ENCODE peak calls at places on chromosomes 2 and 18, in six cellular contexts. A, D, M, U, G and Z are unnamed samples.

GRCh38 chr2:13607139-13607538 is 890.4 kb downstream of the TRIB2 start:
- DNase-seq in A (no peak), D (no peak), M (no peak), U (no peak), G (no peak), Z (no peak)

GRCh38 chr2:153479527-153479926 is 965 bp upstream of the RPRM start:
- DNase-seq in A (no peak), D (no peak), M (no peak), U (no peak), G (no peak), Z (no peak)

GRCh38 chr2:26704441-26704977 is 12.0 kb downstream of the KCNK3 start:
- DNase-seq in A (peak; percentile 71), D (no peak), M (no peak), U (no peak), G (peak; percentile 64), Z (no peak)

GRCh38 chr18:2444201-2444875 is 127.0 kb downstream of the METTL4 start:
- DNase-seq in A (no peak), D (no peak), M (no peak), U (no peak), G (peak; percentile 9), Z (no peak)

GRCh38 chr2:27715318-27716165 is 51.9 kb downstream of the SLC4A1AP start:
- DNase-seq in A (no peak), D (peak; percentile 38), M (no peak), U (peak; percentile 55), G (peak; percentile 67), Z (peak; percentile 47)

GRCh38 chr2:189783451-189783926 is 650 bp downstream of the ORMDL1 start:
- DNase-seq in A (no peak), D (no peak), M (no peak), U (peak; percentile 21), G (peak; percentile 49), Z (no peak)

GRCh38 chr2:106165064-106165463 is 29.0 kb downstream of the UXS1 start:
- DNase-seq in A (no peak), D (no peak), M (no peak), U (no peak), G (no peak), Z (no peak)

GRCh38 chr2:109065335-109065734 is 63.7 kb upstream of the SH3RF3 start:
- DNase-seq in A (no peak), D (no peak), M (no peak), U (no peak), G (no peak), Z (no peak)

GRCh38 chr2:50614056-50614455 is 417.9 kb downstream of the NRXN1 start:
- DNase-seq in A (no peak), D (no peak), M (no peak), U (no peak), G (no peak), Z (no peak)

GRCh38 chr2:168571061-168571460 is 115.0 kb downstream of the CERS6 start:
- DNase-seq in A (no peak), D (no peak), M (no peak), U (no peak), G (no peak), Z (no peak)

GRCh38 chr2:75710577-75711253 is at the start of gene GCFC2:
- DNase-seq in A (peak; percentile 81), D (peak; percentile 93), M (peak; percentile 82), U (peak; percentile 85), G (peak; percentile 94), Z (peak; percentile 84)

GRCh38 chr18:10424576-10425314 is 29.7 kb upstream of the APCDD1 start:
- DNase-seq in A (no peak), D (no peak), M (no peak), U (no peak), G (peak; percentile 58), Z (no peak)

GRCh38 chr2:113799375-113799774 is 42.9 kb upstream of the SLC35F5 start:
- DNase-seq in A (no peak), D (no peak), M (no peak), U (no peak), G (no peak), Z (no peak)

GRCh38 chr18:69725855-69726508 is 221.7 kb downstream of the CD226 start:
- DNase-seq in A (no peak), D (no peak), M (no peak), U (no peak), G (no peak), Z (no peak)

GRCh38 chr18:44680271-44681038 is at the start of gene SETBP1:
- DNase-seq in A (peak; percentile 4), D (peak; percentile 57), M (no peak), U (peak; percentile 31), G (peak; percentile 58), Z (peak; percentile 55)

GRCh38 chr2:16581241-16581640 is 84.4 kb downstream of the CYRIA start:
- DNase-seq in A (no peak), D (no peak), M (no peak), U (no peak), G (no peak), Z (no peak)

GRCh38 chr2:197888322-197888721 is 83.9 kb downstream of the PLCL1 start:
- DNase-seq in A (no peak), D (no peak), M (no peak), U (no peak), G (no peak), Z (no peak)

GRCh38 chr2:110768591-110768990 is 36.2 kb downstream of the ACOXL start:
- DNase-seq in A (no peak), D (no peak), M (no peak), U (no peak), G (no peak), Z (no peak)

GRCh38 chr2:74513605-74514367 is 464 bp upstream of the TLX2 start:
- DNase-seq in A (no peak), D (no peak), M (no peak), U (no peak), G (no peak), Z (no peak)

GRCh38 chr2:22701761-22702160 is 683.2 kb upstream of the KLHL29 start:
- DNase-seq in A (no peak), D (no peak), M (no peak), U (no peak), G (no peak), Z (no peak)

GRCh38 chr2:45468279-45468678 is 142.8 kb downstream of the SRBD1 start:
- DNase-seq in A (no peak), D (no peak), M (no peak), U (no peak), G (no peak), Z (no peak)

GRCh38 chr2:203061346-203061745 is 46.7 kb downstream of the NBEAL1 start:
- DNase-seq in A (no peak), D (no peak), M (no peak), U (no peak), G (no peak), Z (no peak)

GRCh38 chr2:1223791-1224190 is 189.5 kb upstream of the TPO start:
- DNase-seq in A (no peak), D (no peak), M (no peak), U (no peak), G (no peak), Z (no peak)

GRCh38 chr18:36762074-36762473 is 66.7 kb downstream of the TPGS2 start:
- DNase-seq in A (no peak), D (no peak), M (no peak), U (no peak), G (no peak), Z (no peak)

GRCh38 chr2:207284556-207285450 is 119.1 kb upstream of the KLF7 start:
- DNase-seq in A (no peak), D (no peak), M (no peak), U (no peak), G (no peak), Z (no peak)

GRCh38 chr18:35141567-35142269 is 99.1 kb upstream of the ZNF397 start:
- DNase-seq in A (no peak), D (no peak), M (no peak), U (no peak), G (no peak), Z (no peak)

GRCh38 chr2:69720922-69721491 is 20.9 kb upstream of the ANXA4 start:
- DNase-seq in A (no peak), D (no peak), M (no peak), U (no peak), G (no peak), Z (no peak)

GRCh38 chr2:154189963-154190362 is 318.2 kb downstream of the GALNT13 start:
- DNase-seq in A (no peak), D (no peak), M (no peak), U (no peak), G (no peak), Z (no peak)

GRCh38 chr2:17171446-17172049 is 346.7 kb downstream of the RAD51AP2 start:
- DNase-seq in A (no peak), D (peak; percentile 76), M (no peak), U (peak; percentile 53), G (peak; percentile 12), Z (peak; percentile 45)

GRCh38 chr2:167294775-167295140 is 406.5 kb downstream of the XIRP2 start:
- DNase-seq in A (no peak), D (no peak), M (no peak), U (no peak), G (peak; percentile 10), Z (no peak)

GRCh38 chr2:178008636-178009289 is 63.8 kb downstream of the PDE11A start:
- DNase-seq in A (no peak), D (no peak), M (no peak), U (peak; percentile 8), G (peak; percentile 20), Z (peak; percentile 45)

GRCh38 chr2:111072220-111072871 is 48.4 kb upstream of the BCL2L11 start:
- DNase-seq in A (no peak), D (no peak), M (no peak), U (no peak), G (peak; percentile 85), Z (no peak)

GRCh38 chr2:31151501-31151900 is 13.3 kb upstream of the GALNT14 start:
- DNase-seq in A (no peak), D (peak; percentile 52), M (no peak), U (no peak), G (no peak), Z (no peak)

GRCh38 chr2:219001577-219002394 is 8.6 kb upstream of the CRYBA2 start:
- DNase-seq in A (no peak), D (peak; percentile 96), M (no peak), U (no peak), G (no peak), Z (no peak)